ENCODE peak calls at places on chromosomes 16 and 17, in four cellular contexts. T is NCI-H748 treated with DMSO at 0.1 percent for 48 hours, L is cardiac fibroblast, J is HuH-7. E is an unnamed sample.

GRCh38 chr16:11783319-11784047 is 13.6 kb downstream of the ZC3H7A start:
- DNase-seq in T (no peak), L (peak), J (no peak), E (no peak)

GRCh38 chr17:44005865-44006580 is 1.6 kb downstream of the NAGS start:
- DNase-seq in T (peak), L (no peak), J (peak), E (no peak)

GRCh38 chr16:68414581-68414980 is 33.7 kb downstream of the SMPD3 start:
- DNase-seq in T (no peak), L (no peak), J (no peak), E (no peak)

GRCh38 chr17:49987681-49988441 is 7.2 kb downstream of the DLX3 start:
- DNase-seq in T (no peak), L (no peak), J (no peak), E (peak)

GRCh38 chr17:57375040-57375769 is 118.9 kb downstream of the MSI2 start:
- DNase-seq in T (no peak), L (no peak), J (no peak), E (no peak)

GRCh38 chr17:60098578-60098977 is 19.9 kb upstream of the HEATR6 start:
- DNase-seq in T (no peak), L (no peak), J (no peak), E (no peak)

GRCh38 chr17:59221159-59221847 is 992 bp downstream of the GDPD1 start:
- DNase-seq in T (no peak), L (peak), J (no peak), E (no peak)

GRCh38 chr16:58110590-58111330 is 18.4 kb downstream of the CFAP20 start:
- DNase-seq in T (no peak), L (no peak), J (no peak), E (no peak)

GRCh38 chr16:52611817-52612673 is 65.1 kb upstream of the TOX3 start:
- DNase-seq in T (peak), L (no peak), J (peak), E (no peak)

GRCh38 chr17:51703364-51704341 is 443.3 kb downstream of the UTP18 start:
- DNase-seq in T (no peak), L (peak), J (no peak), E (no peak)

GRCh38 chr17:34167359-34167758 is 87.7 kb upstream of the CCL2 start:
- DNase-seq in T (peak), L (no peak), J (no peak), E (peak)

GRCh38 chr17:46949291-46950174 is 26.6 kb downstream of the GOSR2 start:
- DNase-seq in T (no peak), L (no peak), J (no peak), E (no peak)

GRCh38 chr17:81004336-81005015 is 12.8 kb downstream of the CHMP6 start:
- DNase-seq in T (no peak), L (no peak), J (no peak), E (no peak)

GRCh38 chr16:85536411-85537330 is 76.5 kb upstream of the GSE1 start:
- DNase-seq in T (no peak), L (no peak), J (no peak), E (no peak)

GRCh38 chr16:35564889-35565288 is 2105.5 kb downstream of the TP53TG3F start:
- DNase-seq in T (no peak), L (no peak), J (no peak), E (no peak)

E was measured in NCI-H526.